ENCODE peak calls at places on chromosomes 12 and 14, in four cellular contexts. Q is activated naive CD4-positive, alpha-beta T cell treated with Interleukin-2 at 50 U/mL for 16 hours; C is BJ; O is stimulated activated CD8-positive, alpha-beta memory T cell treated with anti-CD3 and anti-CD28 coated beads, Interleukin-4, amount 100 ng/mL, for 24 hours. F is an unnamed sample.

GRCh38 chr12:104598342-104599271 is 141.9 kb downstream of the CHST11 start:
- DNase-seq in O (no peak), C (no peak), Q (no peak), F (no peak)

GRCh38 chr12:84502907-84503787 is 409.5 kb downstream of the SLC6A15 start:
- DNase-seq in C (no peak), Q (no peak), O (no peak), F (no peak)

GRCh38 chr12:4434299-4434698 is 11.3 kb downstream of the FGF6 start:
- DNase-seq in O (no peak), Q (no peak), C (no peak), F (no peak)

GRCh38 chr12:94126067-94126466 is 22.3 kb upstream of the PLXNC1 start:
- DNase-seq in Q (no peak), O (no peak), C (no peak), F (no peak)

GRCh38 chr12:116372815-116373214 is 95.3 kb upstream of the MED13L start:
- DNase-seq in Q (no peak), O (no peak), C (no peak), F (no peak)

GRCh38 chr12:16526693-16527092 is 79.3 kb downstream of the LMO3 start:
- DNase-seq in O (no peak), Q (no peak), C (no peak), F (no peak)

GRCh38 chr12:114926341-114926740 is 242.4 kb upstream of the TBX3 start:
- DNase-seq in O (no peak), Q (no peak), C (no peak), F (no peak)

GRCh38 chr12:118534003-118534402 is 157.6 kb downstream of the SUDS3 start:
- DNase-seq in O (no peak), C (no peak), Q (no peak), F (no peak)

GRCh38 chr14:92455231-92455630 is 58.4 kb upstream of the RIN3 start:
- DNase-seq in C (no peak), Q (no peak), O (no peak), F (no peak)

GRCh38 chr12:49648722-49649032 is 25.3 kb downstream of the PRPF40B start:
- DNase-seq in C (no peak), Q (no peak), O (no peak), F (no peak)

GRCh38 chr14:63974176-63974575 is 121.4 kb downstream of the SYNE2 start:
- DNase-seq in O (no peak), Q (no peak), C (no peak), F (no peak)

GRCh38 chr12:43241971-43242370 is 310.0 kb downstream of the ADAMTS20 start:
- DNase-seq in C (peak), Q (no peak), O (no peak), F (no peak)

GRCh38 chr12:19719650-19720049 is 280.4 kb downstream of the AEBP2 start:
- DNase-seq in O (no peak), C (no peak), Q (no peak), F (no peak)

GRCh38 chr12:124792961-124793441 is 70.7 kb downstream of the SCARB1 start:
- DNase-seq in Q (no peak), C (no peak), O (no peak), F (no peak)

GRCh38 chr12:28555729-28556128 is 365.5 kb downstream of the CCDC91 start:
- DNase-seq in O (no peak), Q (no peak), C (no peak), F (no peak)

GRCh38 chr12:48767047-48767446 is 21.8 kb downstream of the ADCY6 start:
- DNase-seq in O (no peak), C (no peak), Q (no peak), F (no peak)

GRCh38 chr12:24380122-24380521 is 430.7 kb upstream of the SOX5 start:
- DNase-seq in O (no peak), Q (no peak), C (no peak), F (no peak)

GRCh38 chr12:20696181-20696580 is 1.0 kb downstream of the SLCO1C1 start:
- DNase-seq in Q (no peak), O (no peak), C (no peak), F (no peak)

GRCh38 chr12:131092911-131093901 is 139.5 kb downstream of the ADGRD1 start:
- DNase-seq in Q (peak), O (no peak), C (no peak), F (no peak)

GRCh38 chr12:124786065-124786964 is 77.3 kb downstream of the SCARB1 start:
- DNase-seq in C (no peak), O (no peak), Q (no peak), F (no peak)

GRCh38 chr12:121454921-121455320 is 55.0 kb downstream of the RNF34 start:
- DNase-seq in Q (no peak), O (no peak), C (no peak), F (no peak)